ENCODE peak calls at places on chromosomes 4 and X, in six cellular contexts. H is CD8-positive, alpha-beta T cell; K is mesendoderm; G is breast epithelium; U is CD8-positive, alpha-beta memory T cell; Z is IMR-90. W is an unnamed sample. For H3K4me1 and H3K27me3, the result is how much of the 10 kb centered on the place peaks cover.

GRCh38 chr4:3342182-3342854 is 49.5 kb downstream of the RGS12 start:
- DNase-seq in H (peak), K (no peak), Z (peak), U (no peak), G (no peak), W (no peak)

GRCh38 chr4:99655315-99656081 is 2.1 kb downstream of the C4orf54 start:
- DNase-seq in G (no peak), H (no peak), Z (peak), U (no peak), K (no peak), W (peak)

GRCh38 chr4:53921856-53922255 is 142.5 kb downstream of the CHIC2 start:
- DNase-seq in H (no peak), G (no peak), U (no peak), K (peak), Z (no peak), W (no peak)

GRCh38 chrX:140157611-140158010 is 192.3 kb upstream of the CXorf66 start:
- DNase-seq in G (no peak), Z (peak), H (no peak), K (peak), U (no peak), W (no peak)

GRCh38 chr4:36283912-36284465 is 2.6 kb downstream of the DTHD1 start:
- DNase-seq in U (no peak), G (no peak), Z (no peak), K (no peak), H (no peak), W (no peak)

GRCh38 chr4:186825069-186825468 is 101.4 kb upstream of the FAT1 start:
- DNase-seq in G (no peak), K (no peak), Z (no peak), U (no peak), H (no peak), W (no peak)

GRCh38 chrX:111719426-111720210 is 38.6 kb downstream of the ALG13 start:
- DNase-seq in H (no peak), K (no peak), G (no peak), U (no peak), Z (peak), W (no peak)

GRCh38 chrX:28058906-28059305 is 77.7 kb upstream of the DCAF8L1 start:
- DNase-seq in U (no peak), K (no peak), G (no peak), Z (peak), H (no peak), W (no peak)

GRCh38 chrX:4850312-4850711 is 1136.9 kb upstream of the PRKX start:
- DNase-seq in U (no peak), K (no peak), H (no peak), G (no peak), Z (no peak), W (no peak)

GRCh38 chr4:157128395-157128794 is 52.4 kb downstream of the GLRB start:
- DNase-seq in H (no peak), G (no peak), U (no peak), K (peak), Z (peak), W (no peak)

GRCh38 chrX:133985164-133986007 is at the start of gene GPC3:
- DNase-seq in K (peak), H (peak), G (no peak), Z (peak), U (peak), W (peak)

GRCh38 chr4:152534541-152535231 is 1.2 kb downstream of the FBXW7 start:
- DNase-seq in H (peak), G (no peak), K (peak), Z (no peak), U (peak), W (no peak)

GRCh38 chr4:8706221-8707044 is 113.9 kb downstream of the CPZ start:
- DNase-seq in G (peak), Z (no peak), K (peak), H (no peak), U (no peak), W (peak)

DNA sequence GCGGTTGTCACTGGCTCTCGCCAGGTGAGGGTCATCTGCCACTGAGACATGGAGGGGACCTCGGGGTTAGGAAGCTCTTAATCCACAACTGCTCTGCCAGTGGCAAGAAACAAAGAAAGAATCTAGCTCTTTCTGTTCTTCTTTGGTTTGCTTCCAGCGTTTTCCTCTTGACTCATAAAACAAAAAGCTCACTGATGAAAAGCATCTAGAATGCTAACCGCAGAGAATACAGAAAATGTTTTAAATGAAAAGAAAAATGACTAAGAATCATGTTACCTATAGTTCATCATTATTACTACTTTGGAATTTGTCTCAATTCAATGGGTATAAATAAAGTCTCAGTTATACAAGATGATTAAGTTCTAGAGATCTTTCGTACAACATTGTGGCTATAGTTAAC is 274.8 kb upstream of the TENM3 start:
- DNase-seq in U (no peak), G (no peak), K (no peak), H (no peak), Z (peak), W (no peak)
- H3K27ac ChIP-seq in U (no peak), G (no peak), K (no peak), H (no peak), Z (peak), W (peak)

GRCh38 chrX:640641-641040 is 10.1 kb downstream of the SHOX start:
- DNase-seq in H (no peak), U (no peak), G (no peak), Z (no peak), K (no peak), W (no peak)
- H3K4me1 ChIP-seq in H (under half), U (under half), G (under half), Z (under half), K (under half), W (under half)

GRCh38 chrX:40107291-40108083 is 9.7 kb upstream of the BCOR start:
- DNase-seq in U (no peak), G (no peak), K (peak), H (no peak), Z (no peak), W (no peak)
- H3K27me3 ChIP-seq in U (under half), G (under half), K (under half), H (under half), Z (under half), W (under half)

GRCh38 chr4:69239092-69239491 is 24.5 kb upstream of the UGT2B11 start:
- DNase-seq in U (no peak), G (no peak), H (no peak), Z (no peak), K (no peak), W (no peak)
- H3K27ac ChIP-seq in U (peak), G (no peak), H (no peak), Z (no peak), K (no peak), W (no peak)

GRCh38 chr4:6771229-6771671 is 11.3 kb upstream of the KIAA0232 start:
- DNase-seq in Z (peak), H (no peak), U (no peak), K (no peak), G (peak), W (no peak)
- H3K4me1 ChIP-seq in Z (under half), H (under half), U (under half), K (under half), G (under half), W (under half)

GRCh38 chr4:108173599-108174057 is 4.9 kb upstream of the LEF1 start:
- DNase-seq in H (no peak), G (no peak), K (no peak), Z (no peak), U (no peak), W (no peak)
- H3K27me3 ChIP-seq in H (under half), G (under half), K (under half), Z (half or more), U (under half), W (half or more)

DNA sequence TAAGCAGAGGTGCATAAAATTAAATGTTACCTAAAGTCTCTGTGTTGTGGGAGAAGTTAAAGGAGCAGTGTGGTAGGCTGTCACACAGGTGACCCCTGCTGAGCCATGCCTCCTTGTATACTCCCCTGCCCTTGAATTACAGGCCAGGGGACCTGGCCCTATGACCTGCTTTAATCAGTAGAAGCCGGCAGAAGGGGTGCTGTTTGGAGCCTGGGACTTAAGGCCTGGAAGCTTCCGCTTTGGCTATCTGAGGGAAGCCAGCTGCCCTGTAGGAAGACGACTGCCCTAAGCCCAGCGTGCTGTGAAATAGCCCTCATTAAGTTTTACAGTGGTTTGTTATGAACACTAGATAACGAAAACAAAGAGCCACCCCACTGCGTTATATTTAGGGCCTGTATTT is 34.1 kb downstream of the SPINK2 start:
- DNase-seq in U (no peak), Z (no peak), H (no peak), K (peak), G (no peak), W (no peak)
- H3K27ac ChIP-seq in U (no peak), Z (peak), H (no peak), K (no peak), G (peak), W (no peak)

GRCh38 chr4:23934223-23934622 is 44.4 kb upstream of the PPARGC1A start:
- DNase-seq in G (no peak), H (no peak), U (no peak), K (peak), Z (no peak), W (no peak)

GRCh38 chr4:23930750-23931488 is 41.1 kb upstream of the PPARGC1A start:
- DNase-seq in U (no peak), G (peak), Z (no peak), H (no peak), K (peak), W (no peak)

GRCh38 chr4:23931489-23931830 is 41.6 kb upstream of the PPARGC1A start:
- DNase-seq in K (no peak), G (no peak), Z (no peak), H (no peak), U (no peak), W (no peak)

GRCh38 chr4:23932935-23933334 is 43.1 kb upstream of the PPARGC1A start:
- DNase-seq in Z (peak), H (no peak), G (no peak), K (peak), U (no peak), W (no peak)

DNA sequence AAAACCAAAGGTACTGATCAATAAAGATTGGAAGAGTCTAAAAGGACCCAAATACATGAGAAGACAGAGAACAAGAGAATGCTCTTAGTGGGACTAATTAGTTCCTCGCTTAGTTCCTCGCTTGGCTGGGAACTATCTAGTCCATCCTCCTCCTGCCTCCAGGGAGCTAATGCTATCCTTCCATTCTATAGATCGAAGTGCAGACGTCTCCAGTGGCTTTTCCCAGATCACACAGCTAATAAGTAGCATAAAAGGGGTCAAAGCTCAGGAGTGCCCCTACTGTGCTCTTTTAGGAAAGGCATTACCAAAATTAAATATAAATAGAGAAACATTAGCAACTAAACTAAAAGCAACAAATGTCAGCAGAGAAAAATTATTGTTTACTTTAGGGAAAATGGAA is 42.3 kb upstream of the PPARGC1A start:
- DNase-seq in H (no peak), K (peak), G (no peak), Z (no peak), U (no peak), W (no peak)
- H3K4me1 ChIP-seq in H (under half), K (under half), G (under half), Z (under half), U (under half), W (under half)

DNA sequence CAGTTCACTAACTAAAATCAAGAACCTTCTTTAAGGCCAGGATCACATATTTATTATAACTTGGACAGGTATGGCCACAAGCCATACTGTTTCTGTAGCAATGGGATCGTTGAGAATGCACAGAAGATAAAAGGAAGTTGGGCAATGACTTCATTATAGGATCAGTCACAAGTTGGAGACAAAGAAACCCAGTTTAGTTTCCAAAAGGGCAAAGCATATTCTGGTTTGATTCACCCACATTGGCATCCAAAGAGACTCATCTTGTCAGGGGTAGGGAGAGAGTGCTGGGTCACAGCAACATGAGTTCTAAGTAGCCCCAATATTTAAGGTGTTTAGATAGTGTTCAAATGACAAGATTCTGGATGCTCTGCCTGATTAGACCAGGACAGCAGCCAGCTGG is 317.1 kb upstream of the GALNT7 start:
- DNase-seq in U (no peak), K (no peak), H (no peak), G (no peak), Z (peak), W (no peak)
- H3K27me3 ChIP-seq in U (under half), K (under half), H (under half), G (under half), Z (under half), W (under half)

GRCh38 chr4:128653514-128654420 is 155.7 kb upstream of the JADE1 start:
- DNase-seq in H (no peak), G (no peak), K (peak), U (no peak), Z (peak), W (no peak)
- H3K27ac ChIP-seq in H (no peak), G (no peak), K (no peak), U (no peak), Z (no peak), W (no peak)

W was measured in RWPE2.